ENCODE peak calls at places on chromosomes 4 and X, in seven cellular contexts. F is kidney epithelial cell, V is upper lobe of right lung, U is GM23248, B is HepG2, X is Peyer's patch, M is ascending aorta. L is an unnamed sample. For H3K27me3, the result is how much of the 10 kb centered on the place peaks cover.

GRCh38 chr4:40946652-40947051 is 196.9 kb downstream of the NSUN7 start:
- DNase-seq in F (no peak), V (no peak), U (no peak), B (no peak), X (no peak), M (no peak), L (no peak)

GRCh38 chr4:150867148-150867547 is 147.9 kb downstream of the LRBA start:
- DNase-seq in F (no peak), V (no peak), U (peak), B (peak), X (no peak), M (no peak), L (no peak)

GRCh38 chrX:152656087-152656486 is 18.4 kb downstream of the GABRQ start:
- DNase-seq in F (no peak), V (no peak), U (no peak), B (no peak), X (no peak), M (no peak), L (no peak)

GRCh38 chr4:182062936-182063335 is 180.3 kb upstream of the TENM3 start:
- DNase-seq in F (peak), V (no peak), U (peak), B (no peak), X (no peak), M (no peak), L (no peak)

GRCh38 chr4:148007303-148007702 is 275.4 kb downstream of the ARHGAP10 start:
- DNase-seq in F (peak), V (no peak), U (peak), B (no peak), X (no peak), M (no peak), L (no peak)

GRCh38 chr4:88779431-88779830 is 81.8 kb upstream of the NAP1L5 start:
- DNase-seq in F (peak), V (no peak), U (no peak), B (no peak), X (no peak), M (no peak), L (no peak)

GRCh38 chr4:126825083-126825482 is 807.7 kb upstream of the INTU start:
- DNase-seq in F (no peak), V (no peak), U (no peak), B (no peak), X (no peak), M (no peak), L (no peak)

GRCh38 chr4:52244773-52245360 is 193.8 kb downstream of the SPATA18 start:
- DNase-seq in F (no peak), V (no peak), U (no peak), B (no peak), X (no peak), M (no peak), L (no peak)

GRCh38 chr4:3010577-3010976 is 47.2 kb downstream of the GRK4 start:
- DNase-seq in F (no peak), V (no peak), U (peak), B (no peak), X (no peak), M (no peak), L (no peak)

GRCh38 chrX:40058719-40059118 is 39.0 kb downstream of the BCOR start:
- DNase-seq in F (no peak), V (peak), U (no peak), B (no peak), X (peak), M (no peak), L (no peak)

GRCh38 chrX:104833401-104833800 is 267.4 kb downstream of the IL1RAPL2 start:
- DNase-seq in F (no peak), V (no peak), U (peak), B (no peak), X (no peak), M (no peak), L (no peak)

GRCh38 chrX:23386260-23386659 is 51.6 kb downstream of the PTCHD1 start:
- DNase-seq in F (no peak), V (no peak), U (no peak), B (no peak), X (no peak), M (no peak), L (no peak)
- H3K4me3 ChIP-seq in F (no peak), V (no peak), U (no peak), B (no peak), X (no peak), M (no peak), L (no peak)

GRCh38 chrX:95995600-95995999 is 689.0 kb upstream of the DIAPH2 start:
- DNase-seq in F (no peak), V (no peak), U (no peak), B (no peak), X (no peak), M (no peak), L (no peak)

GRCh38 chrX:95996294-95996693 is 688.3 kb upstream of the DIAPH2 start:
- DNase-seq in F (no peak), V (no peak), U (no peak), B (no peak), X (no peak), M (no peak), L (no peak)
- H3K27me3 ChIP-seq in F (under half), V (under half), U (under half), B (under half), X (under half), M (under half), L (under half)

GRCh38 chr4:28508649-28509048 is 1648.0 kb downstream of the STIM2 start:
- DNase-seq in F (no peak), V (no peak), U (peak), B (no peak), X (no peak), M (no peak), L (no peak)

GRCh38 chr4:28505064-28505463 is 1644.4 kb downstream of the STIM2 start:
- DNase-seq in F (no peak), V (no peak), U (no peak), B (no peak), X (no peak), M (no peak), L (no peak)
- H3K4me3 ChIP-seq in F (no peak), V (no peak), U (no peak), B (no peak), X (no peak), M (no peak), L (no peak)

GRCh38 chrX:154517101-154517781 is 1.2 kb upstream of the FAM3A start:
- DNase-seq in F (no peak), V (no peak), U (no peak), B (peak), X (no peak), M (no peak), L (no peak)
- H3K27me3 ChIP-seq in F (under half), V (under half), U (under half), B (under half), X (under half), M (under half), L (under half)